ENCODE peak calls at places on chromosomes 11 and 22, in nine cellular contexts. N is tibial nerve, E is IMR-90, D is ovary, G is prostate gland, Z is A673, S is spleen, L is right atrium auricular region, U is H1. M is an unnamed sample.

GRCh38 chr22:44332946-44333345 is 20.2 kb upstream of the SHISAL1 start:
- DNase-seq in E (no peak), G (no peak), Z (no peak), U (no peak), S (no peak), D (no peak), N (no peak), L (no peak), M (no peak)

GRCh38 chr11:71246559-71246958 is 5.8 kb downstream of the SHANK2 start:
- DNase-seq in G (no peak), U (no peak), E (no peak), L (no peak), D (no peak), Z (no peak), N (no peak), S (no peak), M (no peak)

GRCh38 chr11:29306527-29306926 is 710.3 kb downstream of the KCNA4 start:
- DNase-seq in G (no peak), L (no peak), S (no peak), D (no peak), U (no peak), E (peak; percentile 94), N (no peak), Z (no peak), M (no peak)

GRCh38 chr22:47034905-47035419 is 272.5 kb downstream of the TBC1D22A start:
- DNase-seq in S (peak; percentile 69), N (no peak), D (no peak), U (no peak), L (no peak), E (no peak), G (no peak), Z (no peak), M (no peak)

GRCh38 chr22:24681236-24681635 is 78.2 kb downstream of the GGT1 start:
- DNase-seq in E (peak; percentile 93), D (no peak), N (no peak), S (no peak), Z (no peak), U (no peak), G (no peak), L (no peak), M (no peak)

GRCh38 chr11:74634537-74634936 is 42.2 kb downstream of the POLD3 start:
- DNase-seq in N (no peak), L (no peak), Z (peak; percentile 57), D (no peak), G (no peak), U (no peak), E (peak; percentile 66), S (no peak), M (no peak)

GRCh38 chr11:117316197-117316961 is at the start of gene BACE1:
- DNase-seq in Z (peak; percentile 93), E (peak; percentile 80), S (peak; percentile 86), D (peak; percentile 85), U (peak; percentile 72), L (peak; percentile 84), G (peak; percentile 71), N (peak; percentile 66), M (no peak)

GRCh38 chr11:104728927-104729326 is 169.3 kb downstream of the CASP12 start:
- DNase-seq in G (no peak), N (no peak), S (no peak), E (no peak), U (no peak), L (no peak), D (no peak), Z (peak; percentile 90), M (no peak)

GRCh38 chr11:58058276-58059010 is 27.7 kb downstream of the OR6Q1 start:
- DNase-seq in G (no peak), L (no peak), U (no peak), N (no peak), S (no peak), E (no peak), Z (no peak), D (no peak), M (no peak)

GRCh38 chr11:57424802-57425564 is 1.9 kb downstream of the SLC43A3 start:
- DNase-seq in G (peak; percentile 16), E (peak; percentile 95), L (peak; percentile 94), Z (peak; percentile 96), N (peak; percentile 82), S (peak; percentile 87), U (no peak), D (peak; percentile 58), M (peak; percentile 83)

GRCh38 chr11:109037856-109038780 is 373.2 kb downstream of the DDX10 start:
- DNase-seq in U (no peak), D (peak; percentile 11), N (no peak), G (no peak), L (no peak), Z (peak; percentile 77), E (peak; percentile 61), S (no peak), M (no peak)

GRCh38 chr11:45180888-45181594 is 34.6 kb downstream of the PRDM11 start:
- DNase-seq in S (no peak), E (peak; percentile 41), L (no peak), G (peak; percentile 54), N (peak; percentile 30), Z (peak; percentile 78), U (no peak), D (no peak), M (peak; percentile 52)

GRCh38 chr11:132911186-132911585 is 621.1 kb downstream of the OPCML start:
- DNase-seq in U (no peak), E (peak; percentile 58), L (no peak), S (no peak), G (no peak), D (no peak), Z (peak; percentile 88), N (no peak), M (no peak)

GRCh38 chr11:19727246-19727645 is 14.6 kb downstream of the NAV2 start:
- DNase-seq in G (no peak), U (no peak), L (no peak), Z (peak; percentile 20), N (no peak), D (no peak), S (no peak), E (peak; percentile 80), M (peak; percentile 19)

GRCh38 chr22:27029584-27030130 is 372.3 kb downstream of the MIAT start:
- DNase-seq in S (no peak), N (no peak), L (no peak), D (no peak), G (no peak), Z (no peak), E (no peak), U (no peak), M (no peak)

GRCh38 chr11:117017456-117017855 is 80.8 kb downstream of the SIK3 start:
- DNase-seq in E (no peak), N (no peak), D (no peak), U (no peak), Z (no peak), L (no peak), S (no peak), G (no peak), M (no peak)

GRCh38 chr11:131909426-131910200 is 539.2 kb downstream of the NTM start:
- DNase-seq in L (no peak), D (no peak), E (peak; percentile 35), G (no peak), N (no peak), U (no peak), S (no peak), Z (no peak), M (no peak)
- H3K4me3 ChIP-seq in L (peak overlapping the region; percentile 63), D (no peak overlapping the region), E (peak overlapping the region; percentile 72), G (no peak overlapping the region), N (peak overlapping the region; percentile 47), U (peak overlapping the region; percentile 85), S (no peak overlapping the region), Z (peak overlapping the region; percentile 62), M (no peak overlapping the region)

DNA sequence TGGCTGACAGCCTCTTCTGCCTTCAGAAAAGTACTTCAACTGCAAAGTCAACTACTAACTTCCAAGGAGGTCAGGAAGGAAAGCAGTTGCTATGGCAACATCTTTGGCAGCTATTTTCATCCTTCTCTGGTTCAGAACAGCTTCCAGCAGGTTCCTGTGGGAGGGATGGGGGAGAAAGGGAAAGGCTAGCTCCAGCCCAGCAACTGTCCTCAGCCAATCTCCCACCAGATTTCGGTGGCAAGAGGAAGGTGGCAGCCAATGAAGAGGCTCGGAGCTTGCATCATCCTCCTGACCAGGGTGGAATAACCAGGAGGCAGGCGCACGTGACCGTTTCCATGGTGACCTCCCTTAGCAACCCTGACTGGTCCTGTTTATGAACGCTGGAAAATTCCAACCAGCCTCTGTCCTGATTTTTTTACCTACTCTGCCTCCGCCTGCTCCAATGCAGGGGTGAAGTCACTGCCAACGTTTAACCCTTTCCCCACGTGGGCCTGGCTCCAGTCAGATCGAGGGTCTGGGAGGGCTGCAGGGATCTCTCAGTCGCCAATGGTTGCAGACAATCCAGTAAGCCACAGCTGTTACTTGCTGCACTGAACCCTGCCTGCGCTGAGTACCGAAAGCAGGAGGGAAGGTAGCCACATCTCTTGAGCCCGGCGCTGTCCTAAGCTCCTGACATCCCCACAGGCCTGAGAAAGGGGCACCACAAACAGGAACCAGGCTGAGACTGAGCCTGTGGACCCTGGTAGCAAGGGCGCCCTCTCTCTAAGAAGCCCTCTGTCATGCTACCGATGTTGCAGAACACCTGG is 11.2 kb upstream of the MALAT1 start:
- DNase-seq in Z (peak; percentile 100), L (peak; percentile 100), U (peak; percentile 97), E (peak; percentile 100), S (peak; percentile 93), G (peak; percentile 99), N (peak; percentile 100), D (peak; percentile 95), M (no peak)
- H3K4me1 ChIP-seq in Z (peaks cover 65% of the 10 kb centered on the region), L (peaks cover 76% of the 10 kb centered on the region), U (peaks cover 50% of the 10 kb centered on the region), E (peaks cover 51% of the 10 kb centered on the region), S (peaks cover 54% of the 10 kb centered on the region), G (peaks cover 36% of the 10 kb centered on the region), N (peaks cover 66% of the 10 kb centered on the region), D (peaks cover 45% of the 10 kb centered on the region), M (peaks cover 17% of the 10 kb centered on the region)

DNA sequence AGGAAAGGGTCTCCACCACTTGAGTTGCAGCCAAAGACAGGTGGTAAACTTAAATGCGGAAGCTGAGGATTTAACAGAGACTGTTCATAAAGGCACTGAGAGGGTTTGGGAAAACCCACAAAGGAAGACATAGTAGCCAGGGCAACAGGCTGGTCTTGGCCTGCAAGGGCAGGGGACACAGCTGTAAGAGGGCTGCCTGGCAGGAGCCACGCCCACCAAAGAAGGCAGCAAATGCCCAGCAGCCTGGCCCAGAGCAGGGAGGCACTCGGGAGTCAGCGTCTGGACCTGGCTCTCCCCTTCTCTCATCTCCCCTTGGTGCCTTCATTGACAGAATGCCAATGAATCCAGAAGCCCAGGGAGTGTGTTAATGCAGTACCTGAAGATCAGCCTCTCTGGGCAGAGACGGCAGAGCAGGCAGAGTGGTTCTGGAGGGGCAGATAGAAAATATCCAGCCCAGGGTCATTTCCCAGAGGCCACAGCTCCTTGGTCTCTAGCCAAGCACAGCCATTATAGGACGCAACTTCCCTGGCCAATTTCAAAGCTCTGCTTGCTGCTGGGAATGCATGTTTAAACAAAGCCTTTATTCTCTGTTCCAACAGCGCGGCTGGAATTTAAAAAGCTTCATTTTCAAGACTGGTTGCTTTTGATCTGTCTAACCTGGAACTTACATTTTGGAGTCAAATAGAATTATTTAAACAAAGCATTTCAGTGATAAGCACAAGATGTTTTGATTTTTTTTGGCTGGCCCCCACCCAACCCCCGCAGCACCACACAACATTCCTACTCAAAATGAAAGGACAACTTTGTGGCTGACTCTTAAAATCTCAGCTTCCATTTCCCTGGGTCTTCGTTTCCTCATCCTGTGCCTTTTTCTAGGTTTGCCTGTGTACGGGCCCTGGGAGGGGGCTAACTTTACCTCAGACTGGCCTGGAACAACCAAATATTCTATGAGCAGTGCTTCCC is 125.6 kb upstream of the LMO1 start:
- DNase-seq in D (peak; percentile 45), S (no peak), U (no peak), N (no peak), L (no peak), Z (no peak), G (no peak), E (no peak), M (no peak)
- TF ChIP-seq CTCF in D (no peak), S (no peak), U (no peak), N (no peak), L (no peak), Z (no peak), G (no peak), E (no peak), M (no peak)

GRCh38 chr22:39904864-39905263 is 4.0 kb downstream of the GRAP2 start:
- DNase-seq in E (no peak), S (no peak), D (no peak), U (no peak), G (no peak), L (no peak), N (no peak), Z (no peak), M (no peak)
- H3K4me3 ChIP-seq in E (no peak overlapping the region), S (peak overlapping the region; percentile 2), D (no peak overlapping the region), U (no peak overlapping the region), G (no peak overlapping the region), L (no peak overlapping the region), N (no peak overlapping the region), Z (no peak overlapping the region), M (peak overlapping the region; percentile 57)

M was measured in CD8-positive, alpha-beta T cell.